ENCODE peak calls at places on chromosome 16, in nine cellular contexts. A is M059J; N is H54; T is GM12878; G is heart left ventricle; Y is iris pigment epithelial cell; Z is CD4-positive, alpha-beta T cell; V is HT1080; I is NCI-H460. E is an unnamed sample.

GRCh38 chr16:89583895-89584644 is 8.5 kb downstream of the CPNE7 start:
- DNase-seq in A (no peak), N (no peak), T (no peak), G (no peak), Y (no peak), Z (no peak), V (no peak), I (no peak), E (no peak)

GRCh38 chr16:2093793-2094192 is 41.9 kb downstream of the PKD1 start:
- DNase-seq in A (no peak), N (no peak), T (no peak), G (no peak), Y (no peak), Z (no peak), V (no peak), I (no peak), E (no peak)

GRCh38 chr16:66649636-66650205 is 45.2 kb downstream of the CMTM3 start:
- DNase-seq in A (no peak), N (no peak), T (no peak), G (no peak), Y (no peak), Z (no peak), V (no peak), I (no peak), E (no peak)

GRCh38 chr16:67150058-67150832 is 553 bp downstream of the B3GNT9 start:
- DNase-seq in A (no peak), N (peak), T (no peak), G (no peak), Y (peak), Z (no peak), V (no peak), I (no peak), E (peak)

GRCh38 chr16:86363057-86363490 is 147.3 kb upstream of the FOXF1 start:
- DNase-seq in A (peak), N (peak), T (no peak), G (no peak), Y (peak), Z (no peak), V (peak), I (peak), E (peak)

GRCh38 chr16:51880776-51881175 is 666.2 kb downstream of the TOX3 start:
- DNase-seq in A (peak), N (peak), T (no peak), G (no peak), Y (peak), Z (no peak), V (peak), I (no peak), E (peak)

GRCh38 chr16:63187638-63188037 is 1151.4 kb upstream of the CDH8 start:
- DNase-seq in A (no peak), N (no peak), T (no peak), G (no peak), Y (no peak), Z (no peak), V (no peak), I (no peak), E (no peak)

GRCh38 chr16:85674828-85675227 is 13.9 kb downstream of the GINS2 start:
- DNase-seq in A (no peak), N (no peak), T (no peak), G (no peak), Y (no peak), Z (no peak), V (no peak), I (no peak), E (no peak)

GRCh38 chr16:66606000-66606751 is 1.7 kb downstream of the CMTM3 start:
- DNase-seq in A (peak), N (no peak), T (no peak), G (no peak), Y (no peak), Z (no peak), V (no peak), I (no peak), E (peak)

GRCh38 chr16:66451548-66451947 is 24.5 kb downstream of the BEAN1 start:
- DNase-seq in A (no peak), N (no peak), T (no peak), G (no peak), Y (no peak), Z (no peak), V (no peak), I (no peak), E (no peak)

GRCh38 chr16:68893710-68894705 is 50.7 kb downstream of the TANGO6 start:
- DNase-seq in A (peak), N (no peak), T (no peak), G (peak), Y (peak), Z (no peak), V (no peak), I (no peak), E (peak)

GRCh38 chr16:50598936-50599361 is 50.8 kb downstream of the NKD1 start:
- DNase-seq in A (no peak), N (no peak), T (no peak), G (no peak), Y (no peak), Z (no peak), V (no peak), I (no peak), E (no peak)

GRCh38 chr16:10949424-10949970 is 5.1 kb downstream of the CLEC16A start:
- DNase-seq in A (peak), N (peak), T (peak), G (no peak), Y (no peak), Z (no peak), V (peak), I (no peak), E (peak)

GRCh38 chr16:48188449-48189102 is 32.8 kb upstream of the ABCC12 start:
- DNase-seq in A (no peak), N (no peak), T (peak), G (no peak), Y (peak), Z (no peak), V (no peak), I (no peak), E (no peak)

GRCh38 chr16:70331588-70332358 is 14.9 kb upstream of the DDX19A start:
- DNase-seq in A (no peak), N (no peak), T (no peak), G (no peak), Y (peak), Z (no peak), V (no peak), I (no peak), E (peak)

GRCh38 chr16:27526169-27526568 is 23.5 kb downstream of the GTF3C1 start:
- DNase-seq in A (no peak), N (no peak), T (no peak), G (peak), Y (no peak), Z (no peak), V (no peak), I (no peak), E (no peak)

GRCh38 chr16:87780385-87780989 is 14.7 kb upstream of the KLHDC4 start:
- DNase-seq in A (peak), N (no peak), T (peak), G (no peak), Y (peak), Z (no peak), V (peak), I (no peak), E (peak)